ENCODE peak calls at places on chromosome 14, in four cellular contexts. X is IMR-90, U is H1, F is H9. H is an unnamed sample.

GRCh38 chr14:37623552-37623951 is 28.1 kb downstream of the TTC6 start:
- DNase-seq in X (peak), F (no peak), U (no peak), H (no peak)

GRCh38 chr14:60090864-60091519 is 731 bp upstream of the PCNX4 start:
- DNase-seq in F (no peak), U (no peak), X (peak), H (peak)

GRCh38 chr14:65791551-65791981 is 379.0 kb downstream of the FUT8 start:
- DNase-seq in X (peak), U (no peak), F (no peak), H (no peak)

GRCh38 chr14:92323031-92323915 is at the start of gene SLC24A4:
- DNase-seq in X (no peak), U (no peak), F (peak), H (peak)

GRCh38 chr14:69536976-69537375 is 37.7 kb downstream of the CCDC177 start:
- DNase-seq in X (no peak), U (no peak), F (no peak), H (no peak)

GRCh38 chr14:62081012-62081612 is 318.9 kb downstream of the SNAPC1 start:
- DNase-seq in F (no peak), X (no peak), U (no peak), H (no peak)

GRCh38 chr14:99809864-99810854 is 16.9 kb downstream of the EML1 start:
- DNase-seq in X (no peak), U (no peak), F (no peak), H (no peak)

GRCh38 chr14:36510078-36510799 is 9.8 kb downstream of the NKX2-1 start:
- DNase-seq in X (no peak), U (no peak), F (peak), H (peak)

GRCh38 chr14:31025335-31026075 is at the start of gene AP4S1:
- DNase-seq in U (no peak), F (peak), X (no peak), H (peak)

GRCh38 chr14:60590907-60591510 is 58.3 kb downstream of the SIX1 start:
- DNase-seq in U (no peak), X (peak), F (no peak), H (peak)

GRCh38 chr14:93543766-93544165 is 113.0 kb downstream of the UNC79 start:
- DNase-seq in U (no peak), X (peak), F (no peak), H (no peak)

GRCh38 chr14:36661506-36662257 is at the start of gene PAX9:
- DNase-seq in U (peak), X (peak), F (peak), H (peak)

GRCh38 chr14:74594021-74594420 is 18.0 kb downstream of the LTBP2 start:
- DNase-seq in X (no peak), U (no peak), F (no peak), H (no peak)

GRCh38 chr14:74595006-74595735 is 16.9 kb downstream of the LTBP2 start:
- DNase-seq in X (peak), U (no peak), F (no peak), H (no peak)

GRCh38 chr14:74592476-74593191 is 19.4 kb downstream of the LTBP2 start:
- DNase-seq in X (no peak), F (no peak), U (no peak), H (no peak)

GRCh38 chr14:74591899-74592298 is 20.1 kb downstream of the LTBP2 start:
- DNase-seq in X (peak), U (no peak), F (no peak), H (no peak)

DNA sequence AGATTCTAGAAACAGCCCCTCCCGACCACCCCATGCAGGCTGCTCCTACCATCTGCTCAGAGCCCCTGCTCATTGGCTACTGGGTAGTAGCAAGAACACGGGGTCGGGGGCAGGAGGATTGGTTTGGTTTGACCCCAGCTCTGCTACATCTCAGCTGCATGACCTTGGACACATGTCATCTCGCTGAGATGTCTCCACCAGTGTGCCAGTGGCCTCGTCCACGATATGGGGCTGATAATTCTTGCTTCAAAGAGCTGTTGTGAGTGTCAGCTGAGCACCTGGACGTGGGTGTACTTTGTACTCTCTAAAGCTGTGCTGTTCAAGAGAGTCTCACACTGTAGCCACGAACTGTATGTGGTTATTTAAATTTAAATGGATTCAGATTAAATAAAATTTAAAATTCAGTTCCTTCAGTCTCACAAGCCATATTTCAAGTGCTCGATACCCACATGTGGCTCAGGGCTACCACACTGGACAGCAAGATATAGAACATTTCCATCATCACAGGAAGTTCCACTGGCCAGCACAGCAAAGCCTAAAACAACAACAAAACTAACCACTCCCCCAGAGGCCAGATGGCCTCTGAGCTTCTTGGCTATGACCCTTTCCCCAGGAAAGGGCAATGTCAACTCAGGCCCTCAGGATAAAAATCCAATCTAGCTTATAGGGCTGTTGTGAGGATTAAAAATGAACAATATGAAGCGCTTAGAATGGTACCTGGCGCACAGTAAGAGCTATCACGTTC is 18.6 kb downstream of the LTBP2 start:
- DNase-seq in X (no peak), U (no peak), F (no peak), H (no peak)
- H4K5ac ChIP-seq in X (peak), U (no peak), F (no peak), H (no peak)

GRCh38 chr14:51468523-51468922 is 183.2 kb upstream of the FRMD6 start:
- DNase-seq in F (no peak), U (no peak), X (no peak), H (no peak)
- H2BK5ac ChIP-seq in F (no peak), U (no peak), X (no peak), H (no peak)

GRCh38 chr14:56219666-56220413 is 101.6 kb downstream of the PELI2 start:
- DNase-seq in U (no peak), X (no peak), F (no peak), H (no peak)

GRCh38 chr14:56216631-56217379 is 98.6 kb downstream of the PELI2 start:
- DNase-seq in X (peak), U (no peak), F (no peak), H (no peak)

GRCh38 chr14:56215180-56215579 is 97.0 kb downstream of the PELI2 start:
- DNase-seq in F (no peak), U (no peak), X (no peak), H (no peak)

GRCh38 chr14:56221392-56222128 is 103.3 kb downstream of the PELI2 start:
- DNase-seq in X (no peak), U (no peak), F (no peak), H (peak)

DNA sequence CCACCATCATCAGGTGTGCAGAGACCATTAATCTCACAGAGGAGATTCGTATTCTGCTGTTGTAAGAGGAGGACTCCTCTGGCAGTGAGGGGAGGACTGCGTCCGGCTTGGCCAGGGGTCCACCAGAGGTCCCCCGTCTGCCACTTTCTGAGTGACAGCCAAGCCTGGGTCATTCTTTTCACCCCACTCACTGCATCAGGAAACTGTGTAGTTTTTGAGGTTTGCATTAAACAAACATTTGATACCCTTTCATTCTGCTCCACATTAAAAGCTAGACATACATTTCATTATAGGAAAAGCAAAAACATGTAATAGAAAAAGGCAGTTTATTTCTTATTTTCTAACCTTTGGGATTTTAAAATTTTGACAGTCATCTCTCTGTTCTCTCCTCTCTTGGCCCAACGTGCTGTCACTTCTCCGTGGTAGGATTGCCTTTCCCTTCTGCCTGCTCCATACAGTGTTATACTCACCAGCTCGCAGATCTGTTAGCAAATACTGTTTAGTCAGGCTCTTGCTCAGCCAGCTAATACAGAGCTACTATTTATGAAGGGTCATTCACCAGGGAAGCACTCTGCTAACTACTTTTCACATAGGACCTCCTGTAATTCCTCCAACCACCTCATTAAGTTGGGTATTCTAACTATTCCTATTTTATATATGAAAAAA is 99.3 kb downstream of the PELI2 start:
- DNase-seq in U (no peak), F (no peak), X (no peak), H (no peak)
- H4K5ac ChIP-seq in U (no peak), F (no peak), X (no peak), H (no peak)

GRCh38 chr14:38855513-38855912 is 247.5 kb downstream of the SEC23A start:
- DNase-seq in U (no peak), F (no peak), X (no peak), H (no peak)
- H2BK5ac ChIP-seq in U (no peak), F (no peak), X (no peak), H (no peak)

GRCh38 chr14:82905762-82906161 is 1372.1 kb upstream of the SEL1L start:
- DNase-seq in F (no peak), U (no peak), X (no peak), H (no peak)
- H4K5ac ChIP-seq in F (no peak), U (no peak), X (no peak), H (no peak)

GRCh38 chr14:50659327-50659974 is 8.7 kb downstream of the SAV1 start:
- DNase-seq in U (no peak), X (no peak), F (no peak), H (peak)
- H2BK5ac ChIP-seq in U (no peak), X (no peak), F (no peak), H (no peak)

DNA sequence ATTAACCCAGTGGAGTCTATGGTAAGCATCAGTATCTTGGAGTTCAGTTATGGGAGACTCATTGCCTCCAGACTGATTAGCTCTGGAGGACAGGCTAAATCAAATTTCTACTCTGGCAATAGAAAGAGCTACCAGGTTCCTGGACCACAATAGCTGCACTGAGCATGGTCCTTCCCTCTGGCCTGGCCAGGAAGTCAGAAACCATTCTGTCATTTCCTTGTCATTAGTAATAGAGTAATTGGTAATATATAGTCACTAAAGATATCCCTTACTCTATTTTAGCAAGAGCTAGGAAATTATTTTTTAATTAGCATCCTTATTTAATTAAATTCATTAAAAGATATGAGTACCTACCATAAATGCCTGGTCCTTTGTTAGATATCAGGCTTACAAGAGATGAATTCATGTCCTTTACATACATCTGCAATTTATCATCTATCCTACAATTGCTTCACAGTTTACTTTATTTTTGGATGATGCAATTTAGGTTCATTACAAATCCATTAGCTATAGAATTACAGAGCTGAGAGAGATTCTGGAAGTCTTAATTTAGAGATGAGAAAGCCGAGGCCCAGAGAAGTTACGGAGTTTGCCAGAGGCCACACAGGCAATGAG is 23.7 kb upstream of the TDRD9 start:
- DNase-seq in U (no peak), X (peak), F (no peak), H (no peak)
- H4K5ac ChIP-seq in U (no peak), X (no peak), F (no peak), H (no peak)